ENCODE peak calls at places on chromosomes 7 and 10, in five cellular contexts. F, V, H, O and A are unnamed samples.
A peak's percentile ranks its signal among the peaks of the same experiment; 100 is the strongest.

GRCh38 chr7:23394828-23395227 is 75.5 kb downstream of the IGF2BP3 start:
- DNase-seq in H (peak; percentile 23), F (no peak), O (no peak), V (no peak), A (no peak)

GRCh38 chr7:156160811-156161210 is 348.5 kb upstream of the SHH start:
- DNase-seq in V (no peak), O (no peak), F (no peak), H (no peak), A (no peak)

GRCh38 chr7:140696679-140697446 is at the start of gene NDUFB2:
- DNase-seq in H (peak; percentile 80), O (peak; percentile 72), V (peak; percentile 73), F (peak; percentile 64), A (peak; percentile 80)

GRCh38 chr10:132037676-132037975 is 28.1 kb upstream of the JAKMIP3 start:
- DNase-seq in V (no peak), O (no peak), H (no peak), F (no peak), A (no peak)

GRCh38 chr10:79038841-79039201 is 29.9 kb upstream of the ZMIZ1 start:
- DNase-seq in V (no peak), O (peak; percentile 51), F (no peak), H (peak; percentile 78), A (no peak)

GRCh38 chr10:21724020-21724589 is 190.1 kb downstream of the MLLT10 start:
- DNase-seq in O (peak; percentile 34), H (peak; percentile 56), V (no peak), F (no peak), A (peak; percentile 27)

GRCh38 chr10:68829494-68829893 is 2.2 kb downstream of the STOX1 start:
- DNase-seq in V (no peak), O (no peak), F (no peak), H (no peak), A (no peak)

GRCh38 chr7:72437061-72437460 is 24.9 kb upstream of the CALN1 start:
- DNase-seq in O (no peak), F (no peak), H (no peak), V (no peak), A (no peak)

GRCh38 chr7:881441-882234 is 5.3 kb downstream of the GET4 start:
- DNase-seq in F (no peak), V (no peak), O (no peak), H (no peak), A (no peak)

DNA sequence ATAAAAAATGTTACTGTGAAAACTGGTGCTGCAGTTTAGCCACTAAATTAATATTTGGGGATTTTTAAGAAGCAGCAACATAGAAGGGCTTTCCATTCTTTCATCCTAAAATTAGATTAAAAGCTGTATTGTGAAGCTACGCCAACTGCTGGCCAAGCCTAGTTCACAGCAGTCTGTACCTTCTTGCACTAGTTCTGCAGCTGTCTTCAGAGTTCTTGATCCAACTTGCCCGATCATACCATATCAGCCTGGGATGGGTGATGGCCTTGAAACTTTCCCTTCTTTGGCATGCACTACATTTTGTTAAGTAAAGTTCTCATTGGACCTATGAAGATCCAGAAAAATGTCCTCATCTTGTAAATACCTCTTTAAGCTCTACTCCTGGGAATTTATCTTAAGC is 20.3 kb upstream of the PANK1 start:
- DNase-seq in O (no peak), V (no peak), F (no peak), H (no peak), A (no peak)
- TF ChIP-seq CTCF in O (no peak), V (no peak), F (no peak), H (no peak), A (no peak)

GRCh38 chr7:7969306-7970112 is 913 bp downstream of the GLCCI1 start:
- DNase-seq in H (peak; percentile 43), O (no peak), V (peak; percentile 49), F (peak; percentile 22), A (peak; percentile 44)
- TF ChIP-seq CTCF in H (no peak), O (no peak), V (peak; percentile 15), F (peak; percentile 34), A (no peak)

GRCh38 chr7:33760146-33760545 is 145.2 kb upstream of the BMPER start:
- DNase-seq in F (no peak), O (no peak), V (no peak), H (no peak), A (no peak)

GRCh38 chr7:33757050-33757449 is 148.3 kb upstream of the BMPER start:
- DNase-seq in O (no peak), H (peak; percentile 24), V (peak; percentile 89), F (no peak), A (no peak)

GRCh38 chr7:33760834-33761233 is 144.5 kb upstream of the BMPER start:
- DNase-seq in O (no peak), H (no peak), F (no peak), V (no peak), A (no peak)

GRCh38 chr7:33754933-33755928 is 150.1 kb upstream of the BMPER start:
- DNase-seq in H (no peak), O (no peak), F (no peak), V (no peak), A (no peak)

GRCh38 chr7:33757563-33758165 is 147.7 kb upstream of the BMPER start:
- DNase-seq in H (peak; percentile 63), O (no peak), F (no peak), V (peak; percentile 76), A (peak; percentile 70)
- TF ChIP-seq CTCF in H (peak; percentile 60), O (peak; percentile 30), F (peak; percentile 78), V (peak; percentile 51), A (peak; percentile 42)

DNA sequence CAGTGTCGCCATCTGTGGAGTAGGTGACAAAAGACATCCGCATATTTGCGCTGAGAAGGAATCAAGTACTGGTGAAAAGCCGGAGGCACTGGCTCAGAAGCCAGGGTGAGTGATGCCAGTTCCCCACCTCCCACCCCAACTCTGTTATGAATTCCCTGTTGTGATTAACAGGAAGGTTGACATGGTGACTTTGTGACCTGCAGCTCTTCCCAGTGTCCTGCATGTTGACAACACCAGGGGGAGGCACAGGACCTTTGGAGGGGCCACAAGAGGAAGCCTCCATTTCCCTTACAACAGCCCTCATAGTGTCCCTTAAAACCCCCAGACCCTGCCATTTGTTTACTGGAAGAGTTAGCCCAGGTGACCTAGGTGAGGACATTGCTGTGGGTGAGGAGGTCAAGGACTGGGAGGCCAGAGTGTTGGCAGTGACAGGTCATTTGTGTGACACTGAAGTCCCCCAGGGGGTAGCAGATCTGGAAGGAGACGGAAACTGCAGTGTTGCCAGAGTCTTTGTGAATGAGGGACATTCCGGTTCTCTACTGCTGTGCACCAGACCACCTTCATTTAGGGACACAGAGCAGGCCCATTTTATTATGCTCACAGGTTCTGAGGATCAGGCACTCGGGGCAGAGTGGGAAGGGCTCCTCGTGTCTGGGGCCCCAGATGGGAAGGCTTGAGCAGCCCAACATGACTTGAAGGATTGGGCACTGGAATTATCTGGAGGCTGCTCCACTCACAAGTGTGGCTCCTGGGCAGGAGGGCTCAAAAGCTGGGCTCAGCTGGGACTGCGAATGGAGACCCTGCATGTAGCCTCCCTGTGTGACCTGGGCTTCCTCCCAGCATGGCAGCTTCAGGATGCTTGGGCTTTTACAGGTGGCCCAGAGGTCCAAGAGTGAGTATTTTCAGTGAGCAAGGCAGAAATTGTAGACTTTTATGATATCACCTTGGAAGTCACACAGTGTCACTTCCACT is 13.0 kb upstream of the ANTXRL start:
- DNase-seq in F (peak; percentile 4), O (no peak), H (peak; percentile 10), V (no peak), A (no peak)
- TF ChIP-seq CTCF in F (peak; percentile 13), O (no peak), H (peak; percentile 25), V (no peak), A (no peak)

GRCh38 chr7:16421333-16422099 is at the start of gene CRPPA:
- DNase-seq in H (no peak), V (peak; percentile 42), O (peak; percentile 41), F (peak; percentile 41), A (peak; percentile 54)

GRCh38 chr7:16420649-16421332 is 547 bp downstream of the CRPPA start:
- DNase-seq in F (peak; percentile 68), O (peak; percentile 81), H (peak; percentile 79), V (peak; percentile 89), A (peak; percentile 92)

GRCh38 chr7:16422100-16422430 is 727 bp upstream of the CRPPA start:
- DNase-seq in O (no peak), V (peak; percentile 44), F (no peak), H (peak; percentile 79), A (peak; percentile 53)

GRCh38 chr7:16423761-16424160 is 2.4 kb upstream of the CRPPA start:
- DNase-seq in O (no peak), F (no peak), H (no peak), V (no peak), A (no peak)

GRCh38 chr7:16422917-16423316 is 1.6 kb upstream of the CRPPA start:
- DNase-seq in V (no peak), O (no peak), F (no peak), H (no peak), A (no peak)
- TF ChIP-seq CTCF in V (no peak), O (no peak), F (no peak), H (no peak), A (no peak)

DNA sequence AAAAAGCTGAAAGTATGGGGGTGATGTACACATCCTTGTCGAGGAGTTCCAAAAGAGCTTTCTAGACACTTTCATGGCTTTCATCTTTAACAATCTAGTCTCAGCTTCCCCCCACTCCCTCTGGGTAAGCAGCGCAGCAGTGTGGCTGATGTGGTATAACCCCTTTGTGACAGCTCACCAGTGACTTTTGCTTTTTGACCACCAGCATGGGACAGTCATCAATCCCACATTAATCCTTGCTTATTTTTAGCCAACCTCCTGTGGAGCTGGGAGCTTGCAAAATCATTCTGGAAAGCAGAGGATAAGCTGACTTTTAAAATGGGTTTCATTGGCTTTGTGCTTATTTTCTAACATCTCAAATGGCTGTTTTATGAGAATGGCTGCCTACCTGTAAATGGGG is 272.7 kb downstream of the HDAC9 start:
- DNase-seq in F (no peak), O (peak; percentile 45), H (no peak), V (no peak), A (no peak)
- TF ChIP-seq CTCF in F (no peak), O (no peak), H (no peak), V (no peak), A (no peak)